ENCODE peak calls at places on chromosomes 1 and 21, in seven cellular contexts. M is GM13976; V is CD8-positive, alpha-beta T cell; L is A673; A is AG04450; X is WTC11; E is Panc1. Z is an unnamed sample.

GRCh38 chr1:234957330-234958065 is 171.1 kb downstream of the TOMM20 start:
- DNase-seq in M (no peak), V (no peak), L (no peak), A (peak; percentile 78), X (peak; percentile 37), E (no peak), Z (peak; percentile 87)

GRCh38 chr1:5504364-5504740 is 487.9 kb downstream of the NPHP4 start:
- DNase-seq in M (no peak), V (no peak), L (no peak), A (no peak), X (no peak), E (no peak), Z (no peak)

GRCh38 chr21:33339135-33339534 is 14.4 kb downstream of the IFNAR1 start:
- DNase-seq in M (peak; percentile 40), V (no peak), L (no peak), A (no peak), X (no peak), E (no peak), Z (no peak)

GRCh38 chr21:37071561-37072238 is 1.2 kb downstream of the PIGP start:
- DNase-seq in M (peak; percentile 25), V (no peak), L (peak; percentile 46), A (no peak), X (no peak), E (no peak), Z (peak; percentile 6)

GRCh38 chr1:200767326-200767725 is 28.6 kb downstream of the CAMSAP2 start:
- DNase-seq in M (no peak), V (no peak), L (no peak), A (no peak), X (no peak), E (no peak), Z (no peak)

GRCh38 chr21:42862774-42863503 is 16.4 kb downstream of the WDR4 start:
- DNase-seq in M (no peak), V (no peak), L (no peak), A (no peak), X (peak; percentile 61), E (no peak), Z (peak; percentile 28)

GRCh38 chr1:235100124-235100801 is 28.4 kb downstream of the TOMM20 start:
- DNase-seq in M (no peak), V (no peak), L (no peak), A (no peak), X (peak; percentile 68), E (no peak), Z (no peak)

GRCh38 chr21:42311816-42312625 is 3.2 kb downstream of the TFF3 start:
- DNase-seq in M (no peak), V (no peak), L (no peak), A (no peak), X (no peak), E (no peak), Z (no peak)

GRCh38 chr1:214707306-214708087 is 104.5 kb downstream of the CENPF start:
- DNase-seq in M (no peak), V (no peak), L (no peak), A (no peak), X (no peak), E (no peak), Z (no peak)

GRCh38 chr1:65141394-65141793 is 6.6 kb upstream of the AK4 start:
- DNase-seq in M (no peak), V (no peak), L (no peak), A (no peak), X (no peak), E (no peak), Z (peak; percentile 28)

GRCh38 chr1:34852677-34853217 is 6.8 kb downstream of the SMIM12 start:
- DNase-seq in M (peak; percentile 91), V (peak; percentile 87), L (peak; percentile 96), A (peak; percentile 83), X (peak; percentile 97), E (peak; percentile 95), Z (peak; percentile 92)

GRCh38 chr1:206612129-206612876 is at the start of gene EIF2D:
- DNase-seq in M (peak; percentile 100), V (peak; percentile 94), L (peak; percentile 96), A (peak; percentile 73), X (peak; percentile 95), E (peak; percentile 66), Z (peak; percentile 99)

GRCh38 chr1:171110485-171111340 is 20.0 kb downstream of the FMO3 start:
- DNase-seq in M (no peak), V (no peak), L (peak; percentile 16), A (peak; percentile 46), X (no peak), E (no peak), Z (no peak)

GRCh38 chr1:49016030-49016991 is 239.6 kb upstream of the BEND5 start:
- DNase-seq in M (no peak), V (no peak), L (no peak), A (no peak), X (peak; percentile 17), E (no peak), Z (no peak)

GRCh38 chr1:59007820-59008598 is 224.2 kb upstream of the JUN start:
- DNase-seq in M (peak; percentile 25), V (no peak), L (no peak), A (no peak), X (no peak), E (no peak), Z (no peak)

GRCh38 chr1:29804181-29804899 is 568.0 kb downstream of the PTPRU start:
- DNase-seq in M (no peak), V (no peak), L (peak; percentile 45), A (no peak), X (no peak), E (no peak), Z (no peak)

GRCh38 chr1:102174259-102174863 is 177.6 kb upstream of the OLFM3 start:
- DNase-seq in M (no peak), V (no peak), L (no peak), A (no peak), X (peak; percentile 57), E (peak; percentile 7), Z (no peak)

GRCh38 chr1:104646233-104646632 is 896.5 kb downstream of the AMY1C start:
- DNase-seq in M (no peak), V (no peak), L (no peak), A (no peak), X (no peak), E (no peak), Z (no peak)

GRCh38 chr1:234601217-234602017 is 8.6 kb downstream of the IRF2BP2 start:
- DNase-seq in M (peak; percentile 47), V (peak; percentile 36), L (peak; percentile 63), A (no peak), X (no peak), E (no peak), Z (no peak)

GRCh38 chr21:26490771-26491170 is 82.3 kb downstream of the CYYR1 start:
- DNase-seq in M (no peak), V (no peak), L (peak; percentile 78), A (no peak), X (no peak), E (no peak), Z (no peak)

GRCh38 chr1:38746413-38746812 is 113.2 kb downstream of the RRAGC start:
- DNase-seq in M (no peak), V (no peak), L (peak; percentile 34), A (no peak), X (no peak), E (no peak), Z (no peak)

DNA sequence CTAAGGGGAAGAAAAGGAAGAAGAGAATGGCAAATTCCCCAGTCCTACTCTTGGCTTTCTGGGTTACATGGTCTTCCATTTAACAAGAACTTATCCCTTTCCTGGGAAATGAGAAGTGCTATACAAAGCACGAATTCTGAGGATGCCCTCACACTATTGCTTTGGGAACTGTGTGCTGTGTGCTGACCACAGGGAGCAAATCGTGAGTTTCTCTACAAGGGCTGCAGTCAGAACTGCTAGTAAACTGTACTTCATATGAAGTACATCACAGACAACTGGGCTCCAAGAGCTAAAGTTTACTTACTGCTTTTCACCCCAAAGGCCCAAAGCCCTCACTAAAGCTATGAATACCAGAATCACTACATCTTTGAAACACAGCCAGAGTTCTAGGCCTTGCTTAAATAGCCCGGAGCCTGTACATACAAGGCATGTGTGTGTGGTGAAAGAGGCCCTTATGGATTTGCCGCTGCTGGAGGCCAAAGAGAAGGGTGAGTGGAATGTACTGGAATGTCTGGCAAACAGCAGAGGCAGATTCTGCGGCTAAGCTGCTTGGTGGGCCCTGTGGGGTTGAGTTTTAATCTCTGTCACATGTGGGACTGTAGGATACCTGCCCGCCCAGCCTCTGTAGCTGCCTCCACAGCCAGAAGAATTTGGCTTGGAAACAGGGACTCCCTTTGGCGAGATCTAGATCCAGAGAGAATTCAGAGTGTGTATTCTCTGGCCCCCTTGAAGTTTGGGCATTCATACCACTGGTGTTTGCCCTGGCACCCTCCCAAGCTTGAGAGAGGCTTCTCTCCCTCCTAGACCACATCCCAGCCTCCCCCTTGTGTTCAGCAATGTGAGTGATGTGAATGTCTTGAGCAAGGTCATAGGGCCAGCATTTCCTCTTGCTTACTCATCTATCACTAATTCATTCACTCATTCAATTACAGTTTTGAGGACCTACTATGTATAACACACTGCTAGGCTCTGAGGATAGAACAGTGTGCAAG is 21.9 kb upstream of the TRIM67 start:
- DNase-seq in M (no peak), V (no peak), L (no peak), A (peak; percentile 75), X (no peak), E (no peak), Z (peak; percentile 74)
- TF ChIP-seq CTCF in M (no peak), V (no peak), L (no peak), A (no peak), X (no peak), E (no peak), Z (no peak)

DNA sequence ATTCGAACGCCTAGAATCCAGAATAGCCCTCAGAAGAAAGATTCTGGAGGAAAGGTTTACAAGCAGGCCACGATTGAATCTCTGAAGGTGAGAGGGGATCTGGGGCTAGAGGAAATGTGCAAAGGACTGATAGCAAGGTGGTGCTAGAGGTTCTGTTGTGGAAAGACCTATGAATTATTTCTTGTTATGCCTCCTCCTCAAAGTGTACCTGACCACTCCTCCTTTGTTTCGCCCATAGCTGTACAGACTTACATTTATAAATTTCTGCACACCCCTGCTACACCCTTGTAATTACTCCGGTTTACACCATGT is 986 bp downstream of the TCEANC2 start:
- DNase-seq in M (peak; percentile 30), V (no peak), L (no peak), A (no peak), X (no peak), E (no peak), Z (no peak)
- TF ChIP-seq CTCF in M (peak; percentile 18), V (no peak), L (no peak), A (no peak), X (no peak), E (peak; percentile 28), Z (no peak)

GRCh38 chr1:143610196-143610595 is 361.6 kb downstream of the FAM72C start:
- DNase-seq in M (no peak), V (no peak), L (no peak), A (no peak), X (no peak), E (no peak), Z (no peak)

GRCh38 chr1:143604887-143605286 is 366.9 kb downstream of the FAM72C start:
- DNase-seq in M (no peak), V (no peak), L (no peak), A (no peak), X (no peak), E (no peak), Z (no peak)
- TF ChIP-seq CTCF in M (no peak), V (no peak), L (no peak), A (no peak), X (no peak), E (no peak), Z (no peak)

DNA sequence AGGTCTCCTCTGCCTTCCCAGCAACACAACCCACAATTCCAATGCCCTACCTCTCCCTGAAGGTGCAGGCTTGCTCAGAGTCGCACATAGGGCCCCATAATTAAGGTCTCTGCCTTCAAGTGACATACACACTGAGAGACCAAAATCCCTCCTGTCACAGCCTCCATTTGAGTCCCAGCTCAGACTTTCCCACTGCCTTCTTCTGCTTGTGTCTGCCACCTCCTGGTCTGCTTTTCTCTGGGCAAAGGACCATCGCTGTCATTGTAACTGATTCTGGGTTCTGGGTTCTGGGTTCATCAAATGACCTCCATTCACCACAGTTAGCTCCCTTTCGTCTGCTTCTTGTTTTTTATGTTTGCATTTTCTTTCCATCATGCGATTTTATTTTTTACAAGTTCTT is 119.2 kb upstream of the ATP1B1 start:
- DNase-seq in M (no peak), V (no peak), L (no peak), A (no peak), X (no peak), E (no peak), Z (no peak)
- TF ChIP-seq CTCF in M (no peak), V (no peak), L (no peak), A (no peak), X (no peak), E (no peak), Z (no peak)